ENCODE peak calls at places on chromosomes 16 and 17, in seven cellular contexts. One of them, this sample, is unnamed.

GRCh38 chr16:50245417-50246298 is 20.7 kb upstream of the ADCY7 start:
- DNase-seq in neuronal stem cell: no peak
- DNase-seq in H1: no peak
- DNase-seq in mesendoderm: peak; percentile 40
- DNase-seq in IMR-90: peak; percentile 45
- DNase-seq in H9: no peak
- DNase-seq in mesenchymal stem cell: peak; percentile 53
- DNase-seq in this sample: peak; percentile 77

GRCh38 chr17:17904171-17905035 is 67.6 kb upstream of the SREBF1 start:
- DNase-seq in neuronal stem cell: no peak
- DNase-seq in IMR-90: no peak
- DNase-seq in mesenchymal stem cell: no peak
- DNase-seq in H9: no peak
- DNase-seq in mesendoderm: no peak
- DNase-seq in H1: no peak
- DNase-seq in this sample: no peak

GRCh38 chr16:30958164-30959083 is 870 bp downstream of the SETD1A start:
- DNase-seq in neuronal stem cell: peak; percentile 48
- DNase-seq in mesendoderm: peak; percentile 63
- DNase-seq in H9: peak; percentile 68
- DNase-seq in H1: no peak
- DNase-seq in IMR-90: peak; percentile 43
- DNase-seq in mesenchymal stem cell: peak; percentile 70
- DNase-seq in this sample: no peak

GRCh38 chr17:78378225-78379133 is at the start of gene PGS1:
- DNase-seq in mesendoderm: peak; percentile 82
- DNase-seq in H1: no peak
- DNase-seq in neuronal stem cell: peak; percentile 58
- DNase-seq in H9: peak; percentile 82
- DNase-seq in mesenchymal stem cell: peak; percentile 81
- DNase-seq in IMR-90: peak; percentile 67
- DNase-seq in this sample: peak; percentile 57

GRCh38 chr17:34892864-34893263 is 68.4 kb downstream of the CCT6B start:
- DNase-seq in mesendoderm: peak; percentile 59
- DNase-seq in mesenchymal stem cell: no peak
- DNase-seq in neuronal stem cell: peak; percentile 46
- DNase-seq in IMR-90: no peak
- DNase-seq in H9: peak; percentile 78
- DNase-seq in H1: peak; percentile 21
- DNase-seq in this sample: no peak

GRCh38 chr16:11949527-11949926 is 7.7 kb upstream of the NPIPB2 start:
- DNase-seq in neuronal stem cell: peak; percentile 30
- DNase-seq in mesendoderm: peak; percentile 79
- DNase-seq in IMR-90: peak; percentile 47
- DNase-seq in H9: peak; percentile 64
- DNase-seq in mesenchymal stem cell: peak; percentile 62
- DNase-seq in H1: no peak
- DNase-seq in this sample: peak; percentile 54

GRCh38 chr17:61338000-61338864 is 61.4 kb upstream of the TBX2 start:
- DNase-seq in mesenchymal stem cell: peak; percentile 89
- DNase-seq in IMR-90: peak; percentile 91
- DNase-seq in mesendoderm: no peak
- DNase-seq in H1: no peak
- DNase-seq in neuronal stem cell: no peak
- DNase-seq in H9: no peak
- DNase-seq in this sample: no peak

GRCh38 chr16:3570420-3571062 is 6.7 kb downstream of the NLRC3 start:
- DNase-seq in neuronal stem cell: no peak
- DNase-seq in H1: no peak
- DNase-seq in mesenchymal stem cell: peak; percentile 23
- DNase-seq in IMR-90: no peak
- DNase-seq in H9: no peak
- DNase-seq in mesendoderm: peak; percentile 94
- DNase-seq in this sample: no peak

GRCh38 chr17:81870155-81870977 is 771 bp downstream of the ARHGDIA start:
- DNase-seq in H9: peak; percentile 62
- DNase-seq in H1: no peak
- DNase-seq in neuronal stem cell: no peak
- DNase-seq in mesenchymal stem cell: peak; percentile 71
- DNase-seq in IMR-90: peak; percentile 69
- DNase-seq in mesendoderm: peak; percentile 64
- DNase-seq in this sample: no peak

GRCh38 chr17:82444941-82445521 is 5.5 kb downstream of the CYBC1 start:
- DNase-seq in mesenchymal stem cell: no peak
- DNase-seq in H9: peak; percentile 26
- DNase-seq in neuronal stem cell: no peak
- DNase-seq in H1: no peak
- DNase-seq in IMR-90: no peak
- DNase-seq in mesendoderm: no peak
- DNase-seq in this sample: no peak

GRCh38 chr17:44324092-44324570 is 492 bp downstream of the SLC25A39 start:
- DNase-seq in H1: no peak
- DNase-seq in mesenchymal stem cell: peak; percentile 22
- DNase-seq in H9: no peak
- DNase-seq in IMR-90: no peak
- DNase-seq in neuronal stem cell: no peak
- DNase-seq in mesendoderm: peak; percentile 27
- DNase-seq in this sample: peak; percentile 33

GRCh38 chr17:64077409-64077808 is 52.5 kb downstream of the ERN1 start:
- DNase-seq in IMR-90: peak; percentile 41
- DNase-seq in neuronal stem cell: no peak
- DNase-seq in mesenchymal stem cell: no peak
- DNase-seq in H1: no peak
- DNase-seq in H9: no peak
- DNase-seq in mesendoderm: no peak
- DNase-seq in this sample: peak; percentile 90

GRCh38 chr16:87138868-87139267 is 178.3 kb downstream of the C16orf95 start:
- DNase-seq in mesendoderm: no peak
- DNase-seq in neuronal stem cell: no peak
- DNase-seq in H1: no peak
- DNase-seq in H9: no peak
- DNase-seq in IMR-90: no peak
- DNase-seq in mesenchymal stem cell: no peak
- DNase-seq in this sample: no peak

GRCh38 chr17:74126959-74127358 is 76.5 kb upstream of the RPL38 start:
- DNase-seq in H9: peak; percentile 17
- DNase-seq in mesenchymal stem cell: no peak
- DNase-seq in mesendoderm: no peak
- DNase-seq in IMR-90: no peak
- DNase-seq in neuronal stem cell: no peak
- DNase-seq in H1: no peak
- DNase-seq in this sample: no peak

GRCh38 chr17:74126179-74126900 is 77.1 kb upstream of the RPL38 start:
- DNase-seq in neuronal stem cell: no peak
- DNase-seq in H9: peak; percentile 21
- DNase-seq in IMR-90: no peak
- DNase-seq in mesenchymal stem cell: no peak
- DNase-seq in mesendoderm: no peak
- DNase-seq in H1: no peak
- DNase-seq in this sample: no peak

GRCh38 chr17:74123350-74123749 is 80.1 kb upstream of the RPL38 start:
- DNase-seq in H1: no peak
- DNase-seq in mesenchymal stem cell: no peak
- DNase-seq in mesendoderm: peak; percentile 84
- DNase-seq in H9: peak; percentile 64
- DNase-seq in neuronal stem cell: no peak
- DNase-seq in IMR-90: no peak
- DNase-seq in this sample: peak; percentile 17

GRCh38 chr17:74123866-74124265 is 79.6 kb upstream of the RPL38 start:
- DNase-seq in mesendoderm: no peak
- DNase-seq in H9: no peak
- DNase-seq in H1: no peak
- DNase-seq in mesenchymal stem cell: no peak
- DNase-seq in neuronal stem cell: no peak
- DNase-seq in IMR-90: no peak
- DNase-seq in this sample: no peak

GRCh38 chr17:74125160-74125559 is 78.3 kb upstream of the RPL38 start:
- DNase-seq in H1: no peak
- DNase-seq in mesendoderm: no peak
- DNase-seq in H9: peak; percentile 13
- DNase-seq in neuronal stem cell: no peak
- DNase-seq in IMR-90: no peak
- DNase-seq in mesenchymal stem cell: no peak
- DNase-seq in this sample: no peak
- H3K18ac ChIP-seq in H1: no peak overlapping the region
- H3K18ac ChIP-seq in mesendoderm: no peak overlapping the region
- H3K18ac ChIP-seq in H9: no peak overlapping the region
- H3K18ac ChIP-seq in neuronal stem cell: no peak overlapping the region
- H3K18ac ChIP-seq in IMR-90: no peak overlapping the region
- H3K18ac ChIP-seq in mesenchymal stem cell: no peak overlapping the region
- H3K18ac ChIP-seq in this sample: no peak overlapping the region

DNA sequence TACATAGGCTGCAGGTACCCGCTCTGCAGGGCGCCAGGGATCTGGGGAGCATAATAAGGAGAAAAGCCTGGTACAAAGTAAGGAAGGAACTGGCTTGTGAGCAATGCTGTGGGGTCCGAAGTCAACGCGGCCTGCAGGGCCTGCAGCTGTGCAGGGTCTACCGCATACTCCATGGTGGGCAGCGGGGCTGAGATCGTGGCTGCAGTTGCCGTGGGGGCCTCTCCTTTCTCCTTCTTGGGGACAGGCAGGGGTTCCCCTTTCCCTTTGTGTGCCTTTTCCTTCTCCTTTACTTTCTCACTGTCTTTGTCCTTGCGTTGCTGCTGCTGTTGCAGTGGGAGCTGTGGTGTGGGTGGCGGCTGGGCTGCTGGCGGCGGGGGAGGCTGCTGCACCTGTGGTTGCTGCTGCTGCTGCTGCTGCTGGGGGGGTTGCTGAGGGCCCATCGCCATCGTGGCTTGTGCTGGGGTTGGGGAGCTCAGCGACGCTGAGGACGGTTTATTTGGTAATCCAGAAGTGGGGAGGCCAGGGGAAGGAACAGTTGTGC is 259.6 kb downstream of the ZFHX3 start:
- DNase-seq in mesendoderm: no peak
- DNase-seq in H9: no peak
- DNase-seq in neuronal stem cell: no peak
- DNase-seq in IMR-90: no peak
- DNase-seq in mesenchymal stem cell: no peak
- DNase-seq in H1: no peak
- DNase-seq in this sample: no peak
- H2BK120ac ChIP-seq in mesendoderm: no peak overlapping the region
- H2BK120ac ChIP-seq in H9: no peak overlapping the region
- H2BK120ac ChIP-seq in neuronal stem cell: no peak overlapping the region
- H2BK120ac ChIP-seq in IMR-90: no peak overlapping the region
- H2BK120ac ChIP-seq in mesenchymal stem cell: peak overlapping the region; percentile 2
- H2BK120ac ChIP-seq in H1: no peak overlapping the region
- H2BK120ac ChIP-seq in this sample: no peak overlapping the region

DNA sequence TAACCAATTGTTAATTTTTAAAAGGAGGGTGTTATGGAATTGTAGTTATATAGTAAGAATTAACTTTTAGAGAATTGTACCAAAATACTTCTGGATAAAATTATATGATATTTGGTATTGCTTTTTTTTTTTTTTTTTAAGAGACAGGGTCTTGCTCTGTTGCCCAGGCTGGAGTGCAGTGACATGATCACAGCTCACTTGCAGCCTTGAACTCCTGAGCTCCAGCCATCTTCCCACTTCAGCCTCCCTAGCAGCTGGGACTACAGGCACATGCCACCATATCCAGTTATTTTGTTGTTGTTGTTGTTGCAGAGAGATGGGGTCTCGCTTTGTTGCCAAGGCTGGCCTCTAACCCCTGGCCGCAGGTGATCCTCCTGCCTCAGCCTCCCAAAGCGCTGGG is 8.5 kb downstream of the ARSG start:
- DNase-seq in H1: no peak
- DNase-seq in neuronal stem cell: no peak
- DNase-seq in H9: no peak
- DNase-seq in mesendoderm: no peak
- DNase-seq in IMR-90: no peak
- DNase-seq in mesenchymal stem cell: no peak
- DNase-seq in this sample: no peak
- H3K18ac ChIP-seq in H1: no peak overlapping the region
- H3K18ac ChIP-seq in neuronal stem cell: no peak overlapping the region
- H3K18ac ChIP-seq in H9: no peak overlapping the region
- H3K18ac ChIP-seq in mesendoderm: no peak overlapping the region
- H3K18ac ChIP-seq in IMR-90: no peak overlapping the region
- H3K18ac ChIP-seq in mesenchymal stem cell: no peak overlapping the region
- H3K18ac ChIP-seq in this sample: peak overlapping the region; percentile 66

DNA sequence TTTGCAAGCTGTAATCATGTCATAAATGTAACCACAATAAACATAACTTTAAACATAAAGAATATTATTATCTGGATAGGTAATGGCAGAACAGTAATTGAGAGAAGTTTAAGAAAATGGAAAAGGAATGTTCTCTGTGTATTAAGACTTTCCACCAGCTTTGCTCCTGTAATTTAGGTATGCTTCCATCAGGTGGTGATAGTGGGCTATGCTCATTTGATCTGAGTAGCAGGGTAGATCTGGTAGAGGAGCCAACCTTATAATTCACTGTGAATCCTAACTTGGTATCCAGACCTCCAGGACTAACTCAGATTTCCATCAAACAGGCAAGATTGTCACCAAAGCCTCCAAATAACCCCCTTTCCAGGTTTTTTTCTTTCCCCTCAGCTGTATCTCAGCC is 137.9 kb upstream of the ZKSCAN2 start:
- DNase-seq in H1: no peak
- DNase-seq in H9: no peak
- DNase-seq in mesendoderm: peak; percentile 54
- DNase-seq in mesenchymal stem cell: no peak
- DNase-seq in neuronal stem cell: no peak
- DNase-seq in IMR-90: no peak
- DNase-seq in this sample: no peak
- H2BK120ac ChIP-seq in H1: no peak overlapping the region
- H2BK120ac ChIP-seq in H9: no peak overlapping the region
- H2BK120ac ChIP-seq in mesendoderm: no peak overlapping the region
- H2BK120ac ChIP-seq in mesenchymal stem cell: no peak overlapping the region
- H2BK120ac ChIP-seq in neuronal stem cell: no peak overlapping the region
- H2BK120ac ChIP-seq in IMR-90: no peak overlapping the region
- H2BK120ac ChIP-seq in this sample: no peak overlapping the region

GRCh38 chr17:33811984-33812383 is 443.1 kb upstream of the CCL2 start:
- DNase-seq in H1: no peak
- DNase-seq in IMR-90: no peak
- DNase-seq in mesendoderm: no peak
- DNase-seq in H9: no peak
- DNase-seq in mesenchymal stem cell: no peak
- DNase-seq in neuronal stem cell: no peak
- DNase-seq in this sample: no peak

GRCh38 chr17:33814852-33815251 is 440.2 kb upstream of the CCL2 start:
- DNase-seq in mesenchymal stem cell: no peak
- DNase-seq in H1: no peak
- DNase-seq in neuronal stem cell: no peak
- DNase-seq in IMR-90: no peak
- DNase-seq in H9: no peak
- DNase-seq in mesendoderm: no peak
- DNase-seq in this sample: no peak

GRCh38 chr17:33819539-33819938 is 435.5 kb upstream of the CCL2 start:
- DNase-seq in mesendoderm: no peak
- DNase-seq in mesenchymal stem cell: no peak
- DNase-seq in H1: no peak
- DNase-seq in H9: no peak
- DNase-seq in neuronal stem cell: no peak
- DNase-seq in IMR-90: no peak
- DNase-seq in this sample: no peak

GRCh38 chr17:33811006-33811760 is 443.9 kb upstream of the CCL2 start:
- DNase-seq in H9: no peak
- DNase-seq in mesendoderm: peak; percentile 26
- DNase-seq in neuronal stem cell: no peak
- DNase-seq in IMR-90: no peak
- DNase-seq in H1: no peak
- DNase-seq in mesenchymal stem cell: no peak
- DNase-seq in this sample: no peak

GRCh38 chr17:33816842-33817241 is 438.2 kb upstream of the CCL2 start:
- DNase-seq in mesenchymal stem cell: no peak
- DNase-seq in H9: no peak
- DNase-seq in H1: no peak
- DNase-seq in IMR-90: no peak
- DNase-seq in neuronal stem cell: no peak
- DNase-seq in mesendoderm: no peak
- DNase-seq in this sample: no peak
- H3K18ac ChIP-seq in mesenchymal stem cell: no peak overlapping the region
- H3K18ac ChIP-seq in H9: no peak overlapping the region
- H3K18ac ChIP-seq in H1: no peak overlapping the region
- H3K18ac ChIP-seq in IMR-90: no peak overlapping the region
- H3K18ac ChIP-seq in neuronal stem cell: no peak overlapping the region
- H3K18ac ChIP-seq in mesendoderm: no peak overlapping the region
- H3K18ac ChIP-seq in this sample: no peak overlapping the region

This sample was measured in trophoblast cell.